ENCODE peak calls at places on chromosomes 16 and 17, in eight cellular contexts. One of them, this sample, is unnamed.

GRCh38 chr17:21046215-21046614 is 3.4 kb upstream of the USP22 start:
- DNase-seq in stimulated activated CD4-positive, alpha-beta T cell treated with anti-CD3 and anti-CD28 coated beads, Interleukin-1b, Interleukin-23, amount 100 ng/mL, for 24 hours: no peak
- DNase-seq in KG1: no peak
- DNase-seq in A549: no peak
- DNase-seq in body of pancreas: no peak
- DNase-seq in AG04449: no peak
- DNase-seq in EH: no peak
- DNase-seq in heart right ventricle: no peak
- DNase-seq in this sample: no peak

GRCh38 chr16:11312718-11313492 is 31.8 kb upstream of the PRM1 start:
- DNase-seq in stimulated activated CD4-positive, alpha-beta T cell treated with anti-CD3 and anti-CD28 coated beads, Interleukin-1b, Interleukin-23, amount 100 ng/mL, for 24 hours: no peak
- DNase-seq in KG1: no peak
- DNase-seq in A549: peak; percentile 45
- DNase-seq in body of pancreas: peak; percentile 69
- DNase-seq in AG04449: no peak
- DNase-seq in EH: peak; percentile 70
- DNase-seq in heart right ventricle: no peak
- DNase-seq in this sample: peak; percentile 70

GRCh38 chr16:47774661-47775060 is 313.5 kb downstream of the PHKB start:
- DNase-seq in stimulated activated CD4-positive, alpha-beta T cell treated with anti-CD3 and anti-CD28 coated beads, Interleukin-1b, Interleukin-23, amount 100 ng/mL, for 24 hours: no peak
- DNase-seq in KG1: no peak
- DNase-seq in A549: no peak
- DNase-seq in body of pancreas: no peak
- DNase-seq in AG04449: no peak
- DNase-seq in EH: no peak
- DNase-seq in heart right ventricle: no peak
- DNase-seq in this sample: peak; percentile 82

GRCh38 chr17:27403480-27404005 is 52.7 kb upstream of the KSR1 start:
- DNase-seq in stimulated activated CD4-positive, alpha-beta T cell treated with anti-CD3 and anti-CD28 coated beads, Interleukin-1b, Interleukin-23, amount 100 ng/mL, for 24 hours: no peak
- DNase-seq in KG1: no peak
- DNase-seq in A549: no peak
- DNase-seq in body of pancreas: no peak
- DNase-seq in AG04449: no peak
- DNase-seq in EH: no peak
- DNase-seq in heart right ventricle: no peak
- DNase-seq in this sample: no peak

GRCh38 chr16:20621406-20621805 is 45.2 kb upstream of the ACSM2B start:
- DNase-seq in stimulated activated CD4-positive, alpha-beta T cell treated with anti-CD3 and anti-CD28 coated beads, Interleukin-1b, Interleukin-23, amount 100 ng/mL, for 24 hours: no peak
- DNase-seq in KG1: no peak
- DNase-seq in A549: no peak
- DNase-seq in body of pancreas: no peak
- DNase-seq in AG04449: no peak
- DNase-seq in EH: no peak
- DNase-seq in heart right ventricle: no peak
- DNase-seq in this sample: no peak

GRCh38 chr17:14138649-14139048 is 69.3 kb downstream of the COX10 start:
- DNase-seq in stimulated activated CD4-positive, alpha-beta T cell treated with anti-CD3 and anti-CD28 coated beads, Interleukin-1b, Interleukin-23, amount 100 ng/mL, for 24 hours: no peak
- DNase-seq in KG1: no peak
- DNase-seq in A549: no peak
- DNase-seq in body of pancreas: no peak
- DNase-seq in AG04449: no peak
- DNase-seq in EH: no peak
- DNase-seq in heart right ventricle: no peak
- DNase-seq in this sample: peak; percentile 39

GRCh38 chr16:20001856-20002707 is 71.6 kb downstream of the GPR139 start:
- DNase-seq in stimulated activated CD4-positive, alpha-beta T cell treated with anti-CD3 and anti-CD28 coated beads, Interleukin-1b, Interleukin-23, amount 100 ng/mL, for 24 hours: no peak
- DNase-seq in KG1: no peak
- DNase-seq in A549: no peak
- DNase-seq in body of pancreas: peak; percentile 3
- DNase-seq in AG04449: no peak
- DNase-seq in EH: no peak
- DNase-seq in heart right ventricle: no peak
- DNase-seq in this sample: no peak

GRCh38 chr17:41082565-41083136 is 1.3 kb upstream of the KRTAP4-7 start:
- DNase-seq in stimulated activated CD4-positive, alpha-beta T cell treated with anti-CD3 and anti-CD28 coated beads, Interleukin-1b, Interleukin-23, amount 100 ng/mL, for 24 hours: no peak
- DNase-seq in KG1: no peak
- DNase-seq in A549: no peak
- DNase-seq in body of pancreas: no peak
- DNase-seq in AG04449: no peak
- DNase-seq in EH: peak; percentile 56
- DNase-seq in heart right ventricle: no peak
- DNase-seq in this sample: no peak

GRCh38 chr17:17836818-17837379 is at the start of gene SREBF1:
- DNase-seq in stimulated activated CD4-positive, alpha-beta T cell treated with anti-CD3 and anti-CD28 coated beads, Interleukin-1b, Interleukin-23, amount 100 ng/mL, for 24 hours: no peak
- DNase-seq in KG1: no peak
- DNase-seq in A549: peak; percentile 87
- DNase-seq in body of pancreas: peak; percentile 52
- DNase-seq in AG04449: no peak
- DNase-seq in EH: peak; percentile 69
- DNase-seq in heart right ventricle: no peak
- DNase-seq in this sample: peak; percentile 14

GRCh38 chr16:23061669-23062068 is 87.6 kb downstream of the USP31 start:
- DNase-seq in stimulated activated CD4-positive, alpha-beta T cell treated with anti-CD3 and anti-CD28 coated beads, Interleukin-1b, Interleukin-23, amount 100 ng/mL, for 24 hours: no peak
- DNase-seq in KG1: no peak
- DNase-seq in A549: no peak
- DNase-seq in body of pancreas: no peak
- DNase-seq in AG04449: no peak
- DNase-seq in EH: peak; percentile 19
- DNase-seq in heart right ventricle: no peak
- DNase-seq in this sample: no peak

GRCh38 chr17:27466376-27466747 is 10.1 kb downstream of the KSR1 start:
- DNase-seq in stimulated activated CD4-positive, alpha-beta T cell treated with anti-CD3 and anti-CD28 coated beads, Interleukin-1b, Interleukin-23, amount 100 ng/mL, for 24 hours: no peak
- DNase-seq in KG1: peak; percentile 31
- DNase-seq in A549: no peak
- DNase-seq in body of pancreas: no peak
- DNase-seq in AG04449: no peak
- DNase-seq in EH: no peak
- DNase-seq in heart right ventricle: no peak
- DNase-seq in this sample: no peak

GRCh38 chr17:76072149-76072858 is at the start of gene SRP68:
- DNase-seq in stimulated activated CD4-positive, alpha-beta T cell treated with anti-CD3 and anti-CD28 coated beads, Interleukin-1b, Interleukin-23, amount 100 ng/mL, for 24 hours: peak; percentile 56
- DNase-seq in KG1: peak; percentile 56
- DNase-seq in A549: peak; percentile 98
- DNase-seq in body of pancreas: peak; percentile 94
- DNase-seq in AG04449: peak; percentile 64
- DNase-seq in EH: peak; percentile 94
- DNase-seq in heart right ventricle: peak; percentile 93
- DNase-seq in this sample: peak; percentile 91

GRCh38 chr17:47698749-47699535 is 5.0 kb downstream of the TBKBP1 start:
- DNase-seq in stimulated activated CD4-positive, alpha-beta T cell treated with anti-CD3 and anti-CD28 coated beads, Interleukin-1b, Interleukin-23, amount 100 ng/mL, for 24 hours: peak; percentile 67
- DNase-seq in KG1: peak; percentile 50
- DNase-seq in A549: peak; percentile 97
- DNase-seq in body of pancreas: peak; percentile 50
- DNase-seq in AG04449: no peak
- DNase-seq in EH: peak; percentile 58
- DNase-seq in heart right ventricle: peak; percentile 61
- DNase-seq in this sample: peak; percentile 45

GRCh38 chr17:79616801-79617200 is 6.0 kb upstream of the RBFOX3 start:
- DNase-seq in stimulated activated CD4-positive, alpha-beta T cell treated with anti-CD3 and anti-CD28 coated beads, Interleukin-1b, Interleukin-23, amount 100 ng/mL, for 24 hours: no peak
- DNase-seq in KG1: no peak
- DNase-seq in A549: no peak
- DNase-seq in body of pancreas: no peak
- DNase-seq in AG04449: no peak
- DNase-seq in EH: no peak
- DNase-seq in heart right ventricle: no peak
- DNase-seq in this sample: no peak

GRCh38 chr17:42766124-42766523 is 5.1 kb downstream of the RAMP2 start:
- DNase-seq in stimulated activated CD4-positive, alpha-beta T cell treated with anti-CD3 and anti-CD28 coated beads, Interleukin-1b, Interleukin-23, amount 100 ng/mL, for 24 hours: no peak
- DNase-seq in KG1: no peak
- DNase-seq in A549: no peak
- DNase-seq in body of pancreas: no peak
- DNase-seq in AG04449: no peak
- DNase-seq in EH: no peak
- DNase-seq in heart right ventricle: no peak
- DNase-seq in this sample: no peak

GRCh38 chr17:40303009-40303657 is 5.8 kb upstream of the RARA start:
- DNase-seq in stimulated activated CD4-positive, alpha-beta T cell treated with anti-CD3 and anti-CD28 coated beads, Interleukin-1b, Interleukin-23, amount 100 ng/mL, for 24 hours: no peak
- DNase-seq in KG1: peak; percentile 51
- DNase-seq in A549: peak; percentile 78
- DNase-seq in body of pancreas: peak; percentile 72
- DNase-seq in AG04449: no peak
- DNase-seq in EH: peak; percentile 82
- DNase-seq in heart right ventricle: peak; percentile 71
- DNase-seq in this sample: peak; percentile 48

This sample was measured in HAP-1.